ENCODE peak calls at places on chromosome 2, in four cellular contexts. One of them, this sample, is unnamed. For H3K36me3, the result is how much of the 10 kb centered on the place peaks cover.

GRCh38 chr2:95165371-95166064 is at the start of gene ZNF2:
- DNase-seq in breast epithelium: peak
- DNase-seq in OCI-LY7: peak
- DNase-seq in CD8-positive, alpha-beta T cell: peak
- DNase-seq in this sample: peak

GRCh38 chr2:166671831-166672230 is 177.8 kb upstream of the SCN7A start:
- DNase-seq in breast epithelium: no peak
- DNase-seq in OCI-LY7: no peak
- DNase-seq in CD8-positive, alpha-beta T cell: no peak
- DNase-seq in this sample: no peak

GRCh38 chr2:237345891-237346640 is 67.9 kb downstream of the COL6A3 start:
- DNase-seq in breast epithelium: no peak
- DNase-seq in OCI-LY7: no peak
- DNase-seq in CD8-positive, alpha-beta T cell: no peak
- DNase-seq in this sample: no peak

GRCh38 chr2:88838165-88838635 is 146.7 kb downstream of the RPIA start:
- DNase-seq in breast epithelium: no peak
- DNase-seq in OCI-LY7: peak
- DNase-seq in CD8-positive, alpha-beta T cell: no peak
- DNase-seq in this sample: no peak

GRCh38 chr2:73112026-73112912 is 479 bp downstream of the RAB11FIP5 start:
- DNase-seq in breast epithelium: no peak
- DNase-seq in OCI-LY7: no peak
- DNase-seq in CD8-positive, alpha-beta T cell: peak
- DNase-seq in this sample: no peak

GRCh38 chr2:106623424-106623823 is 136.3 kb downstream of the CD8B2 start:
- DNase-seq in breast epithelium: no peak
- DNase-seq in OCI-LY7: no peak
- DNase-seq in CD8-positive, alpha-beta T cell: no peak
- DNase-seq in this sample: no peak

GRCh38 chr2:45888167-45888566 is 236.7 kb downstream of the PRKCE start:
- DNase-seq in breast epithelium: no peak
- DNase-seq in OCI-LY7: no peak
- DNase-seq in CD8-positive, alpha-beta T cell: no peak
- DNase-seq in this sample: no peak

GRCh38 chr2:71385008-71385407 is 53.4 kb downstream of the ZNF638 start:
- DNase-seq in breast epithelium: no peak
- DNase-seq in OCI-LY7: no peak
- DNase-seq in CD8-positive, alpha-beta T cell: no peak
- DNase-seq in this sample: no peak

GRCh38 chr2:112153501-112153900 is 15.3 kb downstream of the FBLN7 start:
- DNase-seq in breast epithelium: no peak
- DNase-seq in OCI-LY7: no peak
- DNase-seq in CD8-positive, alpha-beta T cell: no peak
- DNase-seq in this sample: no peak

GRCh38 chr2:63346441-63346840 is 241.8 kb downstream of the WDPCP start:
- DNase-seq in breast epithelium: no peak
- DNase-seq in OCI-LY7: no peak
- DNase-seq in CD8-positive, alpha-beta T cell: no peak
- DNase-seq in this sample: no peak

GRCh38 chr2:134131681-134132486 is 122.0 kb upstream of the MGAT5 start:
- DNase-seq in breast epithelium: no peak
- DNase-seq in OCI-LY7: no peak
- DNase-seq in CD8-positive, alpha-beta T cell: no peak
- DNase-seq in this sample: no peak

GRCh38 chr2:3504741-3505140 is 14.6 kb downstream of the ADI1 start:
- DNase-seq in breast epithelium: no peak
- DNase-seq in OCI-LY7: no peak
- DNase-seq in CD8-positive, alpha-beta T cell: no peak
- DNase-seq in this sample: no peak

GRCh38 chr2:232689152-232689910 is 7.8 kb upstream of the GIGYF2 start:
- DNase-seq in breast epithelium: no peak
- DNase-seq in OCI-LY7: no peak
- DNase-seq in CD8-positive, alpha-beta T cell: no peak
- DNase-seq in this sample: no peak

GRCh38 chr2:171523339-171523931 is 1.2 kb downstream of the CYBRD1 start:
- DNase-seq in breast epithelium: peak
- DNase-seq in OCI-LY7: no peak
- DNase-seq in CD8-positive, alpha-beta T cell: no peak
- DNase-seq in this sample: peak

GRCh38 chr2:184692137-184692734 is 93.9 kb downstream of the ZNF804A start:
- DNase-seq in breast epithelium: no peak
- DNase-seq in OCI-LY7: peak
- DNase-seq in CD8-positive, alpha-beta T cell: no peak
- DNase-seq in this sample: no peak

GRCh38 chr2:75311993-75312392 is 112.7 kb upstream of the TACR1 start:
- DNase-seq in breast epithelium: no peak
- DNase-seq in OCI-LY7: peak
- DNase-seq in CD8-positive, alpha-beta T cell: no peak
- DNase-seq in this sample: peak

GRCh38 chr2:69163109-69163508 is 150.1 kb downstream of the ANTXR1 start:
- DNase-seq in breast epithelium: peak
- DNase-seq in OCI-LY7: no peak
- DNase-seq in CD8-positive, alpha-beta T cell: no peak
- DNase-seq in this sample: no peak

GRCh38 chr2:130787841-130788240 is 32.5 kb downstream of the AMER3 start:
- DNase-seq in breast epithelium: no peak
- DNase-seq in OCI-LY7: no peak
- DNase-seq in CD8-positive, alpha-beta T cell: no peak
- DNase-seq in this sample: no peak

GRCh38 chr2:237315170-237315880 is 98.6 kb downstream of the COL6A3 start:
- DNase-seq in breast epithelium: peak
- DNase-seq in OCI-LY7: no peak
- DNase-seq in CD8-positive, alpha-beta T cell: no peak
- DNase-seq in this sample: peak

GRCh38 chr2:203782262-203782976 is 76.0 kb downstream of the CD28 start:
- DNase-seq in breast epithelium: no peak
- DNase-seq in OCI-LY7: peak
- DNase-seq in CD8-positive, alpha-beta T cell: peak
- DNase-seq in this sample: peak

GRCh38 chr2:75108937-75109482 is 90.3 kb downstream of the TACR1 start:
- DNase-seq in breast epithelium: no peak
- DNase-seq in OCI-LY7: no peak
- DNase-seq in CD8-positive, alpha-beta T cell: no peak
- DNase-seq in this sample: no peak

GRCh38 chr2:177075254-177075653 is 137.3 kb upstream of the HNRNPA3 start:
- DNase-seq in breast epithelium: no peak
- DNase-seq in OCI-LY7: no peak
- DNase-seq in CD8-positive, alpha-beta T cell: no peak
- DNase-seq in this sample: no peak

GRCh38 chr2:144449028-144449406 is 70.9 kb downstream of the ZEB2 start:
- DNase-seq in breast epithelium: no peak
- DNase-seq in OCI-LY7: peak
- DNase-seq in CD8-positive, alpha-beta T cell: no peak
- DNase-seq in this sample: peak

GRCh38 chr2:16665746-16666452 is at the start of gene CYRIA:
- DNase-seq in breast epithelium: no peak
- DNase-seq in OCI-LY7: peak
- DNase-seq in CD8-positive, alpha-beta T cell: peak
- DNase-seq in this sample: peak

GRCh38 chr2:217948897-217949296 is 53.9 kb downstream of the TNS1 start:
- DNase-seq in breast epithelium: no peak
- DNase-seq in OCI-LY7: no peak
- DNase-seq in CD8-positive, alpha-beta T cell: no peak
- DNase-seq in this sample: no peak

GRCh38 chr2:174965551-174965950 is 39.6 kb downstream of the CHN1 start:
- DNase-seq in breast epithelium: no peak
- DNase-seq in OCI-LY7: no peak
- DNase-seq in CD8-positive, alpha-beta T cell: no peak
- DNase-seq in this sample: no peak

GRCh38 chr2:174957049-174957448 is 48.1 kb downstream of the CHN1 start:
- DNase-seq in breast epithelium: no peak
- DNase-seq in OCI-LY7: no peak
- DNase-seq in CD8-positive, alpha-beta T cell: no peak
- DNase-seq in this sample: no peak

GRCh38 chr2:174963437-174964400 is 41.5 kb downstream of the CHN1 start:
- DNase-seq in breast epithelium: no peak
- DNase-seq in OCI-LY7: peak
- DNase-seq in CD8-positive, alpha-beta T cell: no peak
- DNase-seq in this sample: no peak

GRCh38 chr2:174964404-174964803 is 40.8 kb downstream of the CHN1 start:
- DNase-seq in breast epithelium: no peak
- DNase-seq in OCI-LY7: no peak
- DNase-seq in CD8-positive, alpha-beta T cell: no peak
- DNase-seq in this sample: no peak

DNA sequence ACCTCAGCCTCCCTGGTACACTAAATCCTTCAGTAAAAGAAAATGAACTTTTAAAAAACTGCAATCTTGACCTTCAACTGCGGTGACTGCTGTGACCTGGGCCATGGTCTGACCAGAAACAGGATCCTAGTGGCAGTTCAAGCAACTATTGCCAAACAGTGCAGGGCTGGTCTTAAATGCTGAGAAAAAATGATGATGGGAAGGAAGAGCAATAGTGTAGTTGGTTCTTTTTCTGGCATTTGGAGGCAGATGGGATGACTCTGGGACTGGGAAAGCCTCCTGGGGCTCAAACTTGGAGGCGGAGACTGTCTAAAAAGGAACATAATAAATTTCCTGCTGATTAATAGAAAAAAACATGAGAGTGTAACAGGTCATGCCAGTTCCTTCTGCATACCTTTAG is 45.4 kb downstream of the CHN1 start:
- DNase-seq in breast epithelium: no peak
- DNase-seq in OCI-LY7: no peak
- DNase-seq in CD8-positive, alpha-beta T cell: no peak
- DNase-seq in this sample: no peak
- TF ChIP-seq CTCF in breast epithelium: no peak
- TF ChIP-seq CTCF in OCI-LY7: no peak
- TF ChIP-seq CTCF in CD8-positive, alpha-beta T cell: no peak
- TF ChIP-seq CTCF in this sample: no peak

GRCh38 chr2:150474326-150475074 is 13.0 kb downstream of the RND3 start:
- DNase-seq in breast epithelium: no peak
- DNase-seq in OCI-LY7: no peak
- DNase-seq in CD8-positive, alpha-beta T cell: no peak
- DNase-seq in this sample: no peak
- H3K36me3 ChIP-seq in breast epithelium: under half
- H3K36me3 ChIP-seq in OCI-LY7: under half
- H3K36me3 ChIP-seq in CD8-positive, alpha-beta T cell: under half
- H3K36me3 ChIP-seq in this sample: under half

GRCh38 chr2:101991731-101992145 is at the start of gene IL1R2:
- DNase-seq in breast epithelium: peak
- DNase-seq in OCI-LY7: no peak
- DNase-seq in CD8-positive, alpha-beta T cell: no peak
- DNase-seq in this sample: no peak
- H3K4me3 ChIP-seq in breast epithelium: no peak
- H3K4me3 ChIP-seq in OCI-LY7: no peak
- H3K4me3 ChIP-seq in CD8-positive, alpha-beta T cell: no peak
- H3K4me3 ChIP-seq in this sample: no peak

GRCh38 chr2:240462073-240462703 is 26.7 kb downstream of the GPC1 start:
- DNase-seq in breast epithelium: no peak
- DNase-seq in OCI-LY7: no peak
- DNase-seq in CD8-positive, alpha-beta T cell: peak
- DNase-seq in this sample: no peak

GRCh38 chr2:240461471-240462072 is 26.1 kb downstream of the GPC1 start:
- DNase-seq in breast epithelium: no peak
- DNase-seq in OCI-LY7: no peak
- DNase-seq in CD8-positive, alpha-beta T cell: peak
- DNase-seq in this sample: peak

GRCh38 chr2:240460243-240460630 is 24.8 kb downstream of the GPC1 start:
- DNase-seq in breast epithelium: no peak
- DNase-seq in OCI-LY7: no peak
- DNase-seq in CD8-positive, alpha-beta T cell: no peak
- DNase-seq in this sample: no peak

GRCh38 chr2:240459401-240460242 is 24.2 kb downstream of the GPC1 start:
- DNase-seq in breast epithelium: no peak
- DNase-seq in OCI-LY7: no peak
- DNase-seq in CD8-positive, alpha-beta T cell: no peak
- DNase-seq in this sample: no peak

GRCh38 chr2:240460781-240461431 is 25.4 kb downstream of the GPC1 start:
- DNase-seq in breast epithelium: no peak
- DNase-seq in OCI-LY7: no peak
- DNase-seq in CD8-positive, alpha-beta T cell: peak
- DNase-seq in this sample: no peak
- TF ChIP-seq CTCF in breast epithelium: no peak
- TF ChIP-seq CTCF in OCI-LY7: peak
- TF ChIP-seq CTCF in CD8-positive, alpha-beta T cell: no peak
- TF ChIP-seq CTCF in this sample: no peak